ENCODE peak calls at places on chromosomes 3 and 15, in seven cellular contexts. W, H, F, G, S, A and Q are unnamed samples.
A peak's percentile ranks its signal among the peaks of the same experiment; 100 is the strongest.

GRCh38 chr3:171790898-171791694 is 19.2 kb downstream of the PLD1 start:
- DNase-seq in W (no peak), H (no peak), F (no peak), G (no peak), S (no peak), A (no peak), Q (no peak)

GRCh38 chr3:195075941-195076875 is 194.8 kb downstream of the XXYLT1 start:
- DNase-seq in W (no peak), H (no peak), F (no peak), G (no peak), S (no peak), A (no peak), Q (no peak)

GRCh38 chr3:49217688-49218470 is 46.5 kb downstream of the KLHDC8B start:
- DNase-seq in W (no peak), H (peak; percentile 33), F (no peak), G (peak; percentile 33), S (peak; percentile 35), A (no peak), Q (peak; percentile 24)

GRCh38 chr3:107962946-107963345 is 127.9 kb downstream of the CD47 start:
- DNase-seq in W (no peak), H (no peak), F (no peak), G (no peak), S (no peak), A (no peak), Q (no peak)

GRCh38 chr3:193229851-193230250 is 11.2 kb upstream of the PLAAT1 start:
- DNase-seq in W (no peak), H (no peak), F (no peak), G (no peak), S (no peak), A (no peak), Q (no peak)

GRCh38 chr15:58551084-58551763 is 119.4 kb downstream of the LIPC start:
- DNase-seq in W (no peak), H (no peak), F (no peak), G (no peak), S (no peak), A (no peak), Q (no peak)

GRCh38 chr3:37729119-37729518 is 132.6 kb upstream of the CTDSPL start:
- DNase-seq in W (no peak), H (no peak), F (no peak), G (no peak), S (no peak), A (no peak), Q (no peak)

GRCh38 chr3:190345027-190345821 is 23.0 kb upstream of the CLDN1 start:
- DNase-seq in W (no peak), H (peak; percentile 63), F (no peak), G (no peak), S (no peak), A (no peak), Q (no peak)

GRCh38 chr3:126213376-126214044 is 33.1 kb upstream of the ALDH1L1 start:
- DNase-seq in W (no peak), H (no peak), F (no peak), G (no peak), S (no peak), A (no peak), Q (no peak)

GRCh38 chr3:115239717-115240116 is 92.6 kb upstream of the ZBTB20 start:
- DNase-seq in W (peak; percentile 18), H (peak; percentile 9), F (peak; percentile 70), G (peak; percentile 13), S (peak; percentile 33), A (no peak), Q (no peak)

GRCh38 chr3:136818191-136818850 is 605 bp upstream of the SLC35G2 start:
- DNase-seq in W (no peak), H (peak; percentile 33), F (peak; percentile 3), G (peak; percentile 44), S (peak; percentile 35), A (no peak), Q (no peak)

GRCh38 chr3:182895513-182896112 is 84.7 kb downstream of the DCUN1D1 start:
- DNase-seq in W (no peak), H (no peak), F (no peak), G (no peak), S (no peak), A (no peak), Q (no peak)

GRCh38 chr3:54202029-54202428 is 79.7 kb downstream of the CACNA2D3 start:
- DNase-seq in W (no peak), H (no peak), F (no peak), G (no peak), S (no peak), A (no peak), Q (no peak)

GRCh38 chr15:100520132-100520921 is 8.4 kb downstream of the CERS3 start:
- DNase-seq in W (no peak), H (no peak), F (no peak), G (no peak), S (no peak), A (no peak), Q (no peak)

GRCh38 chr3:174784206-174784934 is 74.8 kb upstream of the NAALADL2 start:
- DNase-seq in W (no peak), H (no peak), F (no peak), G (no peak), S (no peak), A (no peak), Q (no peak)

GRCh38 chr15:81254277-81255265 is 57.9 kb downstream of the IL16 start:
- DNase-seq in W (no peak), H (no peak), F (no peak), G (no peak), S (no peak), A (no peak), Q (no peak)

GRCh38 chr15:80433836-80434235 is 29.7 kb downstream of the ARNT2 start:
- DNase-seq in W (no peak), H (no peak), F (no peak), G (no peak), S (no peak), A (no peak), Q (no peak)

GRCh38 chr15:96340611-96341464 is 10.3 kb downstream of the NR2F2 start:
- DNase-seq in W (peak; percentile 41), H (no peak), F (no peak), G (no peak), S (no peak), A (no peak), Q (no peak)

GRCh38 chr15:76330281-76330680 is 6.3 kb upstream of the ISL2 start:
- DNase-seq in W (peak; percentile 50), H (peak; percentile 58), F (no peak), G (peak; percentile 38), S (no peak), A (no peak), Q (no peak)

GRCh38 chr15:93451265-93451664 is 362.3 kb upstream of the RGMA start:
- DNase-seq in W (no peak), H (no peak), F (no peak), G (no peak), S (peak; percentile 33), A (no peak), Q (no peak)

GRCh38 chr3:133038731-133039398 is 674 bp downstream of the TMEM108 start:
- DNase-seq in W (no peak), H (peak; percentile 7), F (no peak), G (peak; percentile 26), S (peak; percentile 21), A (no peak), Q (no peak)

GRCh38 chr3:16319307-16319706 is 54.3 kb downstream of the OXNAD1 start:
- DNase-seq in W (no peak), H (no peak), F (no peak), G (no peak), S (no peak), A (peak; percentile 68), Q (no peak)

GRCh38 chr15:63729115-63729884 is 104.4 kb downstream of the HERC1 start:
- DNase-seq in W (peak; percentile 49), H (no peak), F (no peak), G (no peak), S (no peak), A (no peak), Q (no peak)

GRCh38 chr3:109707642-109708041 is 370.3 kb upstream of the DPPA4 start:
- DNase-seq in W (no peak), H (no peak), F (no peak), G (no peak), S (no peak), A (no peak), Q (no peak)

GRCh38 chr15:31606942-31607497 is 280.4 kb downstream of the KLF13 start:
- DNase-seq in W (no peak), H (no peak), F (no peak), G (no peak), S (no peak), A (no peak), Q (no peak)

GRCh38 chr3:27105904-27106303 is 263.3 kb downstream of the NEK10 start:
- DNase-seq in W (no peak), H (peak; percentile 9), F (no peak), G (no peak), S (no peak), A (no peak), Q (no peak)
- TF ChIP-seq CTCF in W (no peak), H (peak; percentile 12), F (no peak), G (peak; percentile 6), S (peak; percentile 16), A (no peak), Q (peak; percentile 6)

DNA sequence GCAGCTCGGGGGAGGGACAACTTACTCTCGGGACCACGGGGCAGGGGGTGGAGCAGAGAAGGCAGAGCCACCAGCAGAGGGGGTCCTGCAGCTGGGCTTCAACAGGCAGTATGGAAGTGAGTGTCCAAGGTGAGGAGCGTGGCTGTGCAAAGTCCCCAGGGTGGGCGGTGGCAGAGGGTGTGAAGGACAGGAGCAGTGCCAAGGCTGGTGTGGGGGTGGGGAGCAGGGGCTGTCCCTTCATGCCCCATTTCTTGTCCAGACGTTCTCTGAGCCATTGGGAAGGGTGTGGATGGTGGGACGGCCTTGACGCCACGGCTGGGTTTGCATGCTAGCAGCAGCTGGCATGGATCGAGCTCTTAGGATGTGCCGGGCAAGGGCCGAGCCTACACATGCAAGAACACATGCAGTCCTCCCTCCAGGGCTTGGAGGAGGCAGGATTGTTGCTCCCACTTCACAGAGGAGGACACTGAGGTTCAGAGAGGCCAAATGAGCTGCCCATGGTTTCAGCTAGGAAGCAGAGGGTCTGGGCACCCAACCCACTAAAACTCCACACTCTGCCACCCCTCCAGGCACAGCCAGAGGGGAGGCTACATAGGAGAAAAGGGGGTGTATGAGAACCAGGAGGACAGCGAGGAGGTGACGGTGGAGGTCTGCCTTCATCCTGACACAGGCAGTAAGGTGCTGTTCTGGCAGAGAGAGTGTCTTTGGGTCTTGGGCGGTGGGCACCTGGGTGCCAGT is 93.6 kb downstream of the TBC1D2B start:
- DNase-seq in W (peak; percentile 19), H (no peak), F (no peak), G (no peak), S (no peak), A (no peak), Q (no peak)
- TF ChIP-seq CTCF in W (no peak), H (no peak), F (no peak), G (no peak), S (no peak), A (no peak), Q (no peak)

DNA sequence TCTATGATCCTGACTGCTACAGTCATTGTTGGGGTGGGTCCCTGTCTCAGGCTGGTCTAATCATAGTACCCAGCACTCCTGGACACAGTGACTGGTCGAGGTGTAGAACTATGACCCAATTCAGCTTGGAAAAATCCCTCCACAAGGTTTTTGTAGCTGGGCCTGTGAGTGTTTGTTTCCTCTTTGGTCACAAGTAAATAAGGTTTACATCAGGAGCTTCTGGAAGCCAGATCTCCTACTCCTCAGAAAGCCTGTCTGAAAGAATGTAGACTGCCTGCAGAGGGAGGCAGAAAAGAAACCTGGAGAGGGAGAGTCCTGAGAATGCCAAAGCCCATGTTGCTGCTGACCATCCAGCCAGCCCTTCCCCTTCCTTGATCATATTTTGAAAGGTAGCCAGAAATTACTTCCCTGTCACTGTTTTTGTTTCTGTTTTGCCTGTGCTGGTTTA is 123.2 kb downstream of the RAP2B start:
- DNase-seq in W (no peak), H (no peak), F (no peak), G (no peak), S (no peak), A (no peak), Q (no peak)
- TF ChIP-seq CTCF in W (no peak), H (no peak), F (no peak), G (no peak), S (no peak), A (no peak), Q (no peak)

GRCh38 chr3:173221010-173221409 is 80.0 kb upstream of the SPATA16 start:
- DNase-seq in W (no peak), H (no peak), F (no peak), G (no peak), S (no peak), A (no peak), Q (no peak)
- TF ChIP-seq CTCF in W (no peak), H (no peak), F (no peak), G (peak; percentile 32), S (no peak), A (no peak), Q (peak; percentile 39)